ENCODE peak calls at places on chromosomes 11 and 22, in eight cellular contexts. X is progenitor cell of endocrine pancreas, P is prostate gland, Y is transverse colon, R is fibroblast of the aortic adventitia, K is pancreas, E is endothelial cell, B is tibial nerve. I is an unnamed sample.

GRCh38 chr11:72930011-72930410 is 115.8 kb downstream of the ATG16L2 start:
- DNase-seq in X (no peak), P (no peak), Y (no peak), R (peak), K (no peak), E (no peak), B (no peak), I (no peak)

GRCh38 chr11:11946180-11946579 is 62.2 kb downstream of the DKK3 start:
- DNase-seq in X (no peak), P (no peak), Y (no peak), R (peak), K (no peak), E (no peak), B (no peak), I (no peak)

GRCh38 chr11:123253909-123254308 is 58.9 kb upstream of the CLMP start:
- DNase-seq in X (no peak), P (no peak), Y (no peak), R (no peak), K (no peak), E (no peak), B (no peak), I (no peak)

GRCh38 chr11:1442163-1442562 is 44.4 kb downstream of the MOB2 start:
- DNase-seq in X (no peak), P (no peak), Y (no peak), R (no peak), K (no peak), E (peak), B (no peak), I (peak)

GRCh38 chr22:27627444-27627833 is 174.1 kb downstream of the MN1 start:
- DNase-seq in X (no peak), P (no peak), Y (no peak), R (no peak), K (no peak), E (no peak), B (no peak), I (no peak)

GRCh38 chr11:77172666-77172982 is 44.6 kb downstream of the MYO7A start:
- DNase-seq in X (no peak), P (no peak), Y (no peak), R (no peak), K (no peak), E (no peak), B (no peak), I (no peak)

GRCh38 chr22:44256860-44257560 is 55.7 kb downstream of the SHISAL1 start:
- DNase-seq in X (peak), P (no peak), Y (no peak), R (no peak), K (no peak), E (no peak), B (no peak), I (no peak)

GRCh38 chr11:68711114-68711513 is 26.8 kb downstream of the GAL start:
- DNase-seq in X (no peak), P (no peak), Y (no peak), R (no peak), K (no peak), E (no peak), B (no peak), I (no peak)

GRCh38 chr11:85961930-85962363 is 106.8 kb downstream of the CCDC83 start:
- DNase-seq in X (no peak), P (no peak), Y (no peak), R (peak), K (no peak), E (no peak), B (no peak), I (no peak)

GRCh38 chr11:107438148-107438547 is 19.5 kb downstream of the CWF19L2 start:
- DNase-seq in X (no peak), P (no peak), Y (no peak), R (no peak), K (no peak), E (no peak), B (no peak), I (no peak)
- TF ChIP-seq CTCF in X (no peak), P (no peak), Y (no peak), R (no peak), K (no peak), E (no peak), B (no peak), I (no peak)

GRCh38 chr11:128375941-128376340 is 211.4 kb downstream of the ETS1 start:
- DNase-seq in X (no peak), P (no peak), Y (no peak), R (no peak), K (no peak), E (no peak), B (no peak), I (no peak)
- TF ChIP-seq CTCF in X (no peak), P (no peak), Y (no peak), R (no peak), K (no peak), E (no peak), B (no peak), I (no peak)

DNA sequence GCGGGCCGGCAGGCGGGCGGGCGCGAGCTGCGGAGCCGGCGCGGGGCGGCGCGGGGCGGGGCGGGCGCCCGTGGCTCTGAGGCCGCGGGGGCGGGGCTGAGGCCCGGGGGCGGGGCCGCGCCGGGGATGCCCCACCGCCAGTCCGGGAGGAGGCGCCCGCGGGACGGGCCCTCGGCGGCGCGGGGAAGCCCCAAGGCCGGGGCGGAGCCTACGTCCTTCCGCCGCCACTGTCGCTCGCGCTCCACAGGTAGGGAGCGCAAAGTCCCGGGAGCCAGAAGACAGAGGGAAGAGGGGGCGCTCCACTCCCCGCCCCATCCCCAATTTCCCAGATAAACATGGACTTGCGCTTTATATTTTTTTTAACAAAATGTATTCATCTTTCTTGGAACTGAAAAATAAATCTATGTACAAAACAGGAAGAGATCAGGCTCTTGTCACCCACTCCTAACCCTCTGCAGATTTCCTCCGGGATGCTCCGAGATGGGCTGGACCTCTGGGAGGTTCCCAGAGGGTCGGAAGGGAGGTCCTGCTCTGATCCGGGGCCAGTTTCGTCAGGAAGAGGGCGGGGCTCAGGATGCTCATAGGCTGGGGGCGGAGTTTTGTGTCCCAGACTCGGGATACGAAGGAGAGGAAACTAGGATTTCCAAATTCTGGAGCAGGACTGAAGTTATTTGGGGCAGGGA is at the start of gene MAP4K2:
- DNase-seq in X (peak), P (peak), Y (peak), R (peak), K (peak), E (peak), B (peak), I (peak)
- TF ChIP-seq CTCF in X (peak), P (no peak), Y (no peak), R (no peak), K (no peak), E (no peak), B (peak), I (no peak)

DNA sequence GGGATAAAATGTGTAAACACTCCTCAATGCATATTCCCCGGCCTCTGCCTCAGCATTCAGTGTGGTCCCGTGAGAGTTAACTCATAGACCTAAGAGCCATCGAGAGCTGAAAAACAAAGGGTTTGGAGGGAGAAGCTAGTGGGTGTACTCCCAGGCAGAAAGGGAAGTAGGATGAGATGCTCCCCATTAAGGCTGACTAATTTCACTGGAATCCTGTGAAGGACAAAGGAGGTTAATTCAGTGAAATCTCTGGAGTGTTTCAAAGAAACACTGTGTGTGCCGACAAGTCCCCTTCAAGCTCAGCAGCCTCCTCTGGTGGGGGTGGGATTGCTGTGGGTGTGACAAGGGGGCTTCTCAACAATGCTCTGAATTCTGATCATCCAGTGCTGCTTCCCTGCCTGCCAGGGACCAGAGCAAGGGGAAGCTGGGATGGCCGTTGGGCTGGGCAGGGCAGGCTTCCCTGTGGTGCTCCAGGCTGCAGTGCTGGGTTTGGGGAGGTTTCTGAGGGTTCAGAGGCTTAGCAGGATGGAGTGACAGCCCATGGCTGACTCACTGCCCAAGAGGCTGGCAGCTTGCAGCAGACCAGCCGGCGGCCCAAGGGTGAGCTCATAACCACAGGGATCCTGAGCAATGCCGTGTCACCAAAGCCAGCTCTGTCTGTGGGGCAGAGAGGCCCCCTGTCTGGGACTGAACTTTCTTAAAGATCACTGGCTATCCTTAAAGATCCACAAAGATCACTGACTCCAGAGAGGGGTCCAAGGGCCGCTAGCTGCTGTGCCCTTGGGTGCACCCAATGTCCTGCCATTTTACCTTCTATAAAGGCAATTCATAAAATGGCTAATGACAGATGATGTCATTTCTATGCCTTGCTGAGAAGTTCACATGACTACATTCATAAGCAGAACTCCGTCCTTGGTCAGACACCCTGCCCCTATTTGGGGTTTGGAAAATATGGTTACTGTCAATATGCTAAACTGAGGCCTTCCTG is 61.3 kb upstream of the BMAL1 start:
- DNase-seq in X (no peak), P (no peak), Y (no peak), R (peak), K (no peak), E (no peak), B (no peak), I (no peak)
- TF ChIP-seq CTCF in X (no peak), P (no peak), Y (no peak), R (no peak), K (no peak), E (no peak), B (no peak), I (no peak)

DNA sequence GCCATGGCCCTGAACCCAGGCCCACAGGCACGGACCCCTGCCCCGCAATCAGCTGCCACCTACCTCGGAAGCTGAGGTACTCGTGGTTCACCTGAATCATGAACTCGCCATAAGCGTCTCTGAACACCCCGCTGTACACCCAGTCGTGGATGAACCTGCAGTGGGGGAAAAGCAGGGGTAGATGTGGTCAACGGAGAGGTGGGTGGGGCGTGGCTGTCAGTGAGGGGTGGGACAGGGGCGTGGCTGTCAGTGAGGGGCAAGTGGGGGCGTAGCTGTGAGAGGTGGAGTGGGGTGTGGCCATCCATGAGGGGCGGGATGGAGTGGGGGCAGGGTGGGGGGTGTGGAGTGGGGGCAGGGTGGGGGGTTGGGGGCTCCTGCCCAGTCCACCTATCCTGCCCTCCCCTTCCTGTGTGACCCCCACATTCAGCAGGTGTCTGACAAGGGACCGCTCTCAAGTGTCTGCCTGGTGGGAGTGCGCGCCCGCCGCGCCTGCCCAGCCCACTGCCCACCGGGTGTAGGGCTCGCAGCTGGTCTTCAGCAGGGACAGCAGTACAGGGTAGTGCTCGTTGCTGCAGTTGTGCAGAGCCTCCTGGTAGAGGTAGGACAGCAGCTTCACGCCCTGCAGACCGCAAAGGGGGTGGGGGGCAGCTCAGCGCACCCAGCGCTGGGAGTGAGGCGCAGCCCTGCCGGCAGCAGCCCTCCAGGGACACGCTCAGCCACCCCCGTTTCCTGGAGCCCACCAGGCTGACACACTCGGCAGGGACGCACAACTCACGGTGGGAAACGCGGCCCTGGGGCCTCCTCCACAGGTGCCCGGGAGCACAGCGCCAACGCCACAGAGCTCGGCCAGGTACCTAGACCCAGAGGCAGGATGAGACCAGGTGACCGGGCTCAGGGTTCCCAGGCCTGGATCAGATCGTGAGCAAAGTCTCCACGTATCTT is 18.3 kb downstream of the TUBGCP6 start:
- DNase-seq in X (no peak), P (no peak), Y (no peak), R (no peak), K (no peak), E (no peak), B (no peak), I (peak)
- TF ChIP-seq CTCF in X (no peak), P (no peak), Y (no peak), R (no peak), K (no peak), E (no peak), B (no peak), I (no peak)

I was measured in glutamatergic neuron.